ENCODE peak calls at places on chromosome X, in eight cellular contexts. One of them, this sample, is unnamed.
A peak's percentile ranks its signal among the peaks of the same experiment; 100 is the strongest.

GRCh38 chrX:147848543-147849448 is 62.9 kb upstream of the FMR1 start:
- DNase-seq in BE2C: no peak
- DNase-seq in activated CD8-positive, alpha-beta memory T cell treated with anti-CD3 and anti-CD28 coated beads for 4 hours: no peak
- DNase-seq in NCI-H524: no peak
- DNase-seq in PC-3: no peak
- DNase-seq in ACHN: no peak
- DNase-seq in MG63: no peak
- DNase-seq in stimulated activated CD8-positive, alpha-beta memory T cell treated with anti-CD3 and anti-CD28 coated beads, Interleukin-15, amount 100 ng/mL, for 24 hours: no peak
- DNase-seq in this sample: no peak

GRCh38 chrX:120281761-120282160 is 29.5 kb downstream of the TMEM255A start:
- DNase-seq in ACHN: no peak
- DNase-seq in MG63: no peak
- DNase-seq in PC-3: no peak
- DNase-seq in NCI-H524: no peak
- DNase-seq in activated CD8-positive, alpha-beta memory T cell treated with anti-CD3 and anti-CD28 coated beads for 4 hours: no peak
- DNase-seq in stimulated activated CD8-positive, alpha-beta memory T cell treated with anti-CD3 and anti-CD28 coated beads, Interleukin-15, amount 100 ng/mL, for 24 hours: no peak
- DNase-seq in BE2C: no peak
- DNase-seq in this sample: no peak

GRCh38 chrX:152405561-152405960 is 45.6 kb downstream of the GABRA3 start:
- DNase-seq in NCI-H524: no peak
- DNase-seq in PC-3: no peak
- DNase-seq in MG63: peak; percentile 80
- DNase-seq in stimulated activated CD8-positive, alpha-beta memory T cell treated with anti-CD3 and anti-CD28 coated beads, Interleukin-15, amount 100 ng/mL, for 24 hours: no peak
- DNase-seq in activated CD8-positive, alpha-beta memory T cell treated with anti-CD3 and anti-CD28 coated beads for 4 hours: no peak
- DNase-seq in BE2C: no peak
- DNase-seq in ACHN: no peak
- DNase-seq in this sample: no peak

GRCh38 chrX:40651620-40652223 is 4.4 kb upstream of the CXorf38 start:
- DNase-seq in stimulated activated CD8-positive, alpha-beta memory T cell treated with anti-CD3 and anti-CD28 coated beads, Interleukin-15, amount 100 ng/mL, for 24 hours: peak; percentile 6
- DNase-seq in activated CD8-positive, alpha-beta memory T cell treated with anti-CD3 and anti-CD28 coated beads for 4 hours: peak; percentile 57
- DNase-seq in PC-3: peak; percentile 69
- DNase-seq in BE2C: peak; percentile 64
- DNase-seq in NCI-H524: peak; percentile 74
- DNase-seq in MG63: no peak
- DNase-seq in ACHN: peak; percentile 46
- DNase-seq in this sample: peak; percentile 61

GRCh38 chrX:46258356-46258755 is 286.9 kb downstream of the ZNF674 start:
- DNase-seq in activated CD8-positive, alpha-beta memory T cell treated with anti-CD3 and anti-CD28 coated beads for 4 hours: no peak
- DNase-seq in NCI-H524: no peak
- DNase-seq in MG63: no peak
- DNase-seq in ACHN: no peak
- DNase-seq in BE2C: no peak
- DNase-seq in stimulated activated CD8-positive, alpha-beta memory T cell treated with anti-CD3 and anti-CD28 coated beads, Interleukin-15, amount 100 ng/mL, for 24 hours: no peak
- DNase-seq in PC-3: no peak
- DNase-seq in this sample: no peak

GRCh38 chrX:46257451-46257879 is 287.8 kb downstream of the ZNF674 start:
- DNase-seq in BE2C: no peak
- DNase-seq in stimulated activated CD8-positive, alpha-beta memory T cell treated with anti-CD3 and anti-CD28 coated beads, Interleukin-15, amount 100 ng/mL, for 24 hours: no peak
- DNase-seq in PC-3: peak; percentile 69
- DNase-seq in NCI-H524: no peak
- DNase-seq in ACHN: no peak
- DNase-seq in MG63: no peak
- DNase-seq in activated CD8-positive, alpha-beta memory T cell treated with anti-CD3 and anti-CD28 coated beads for 4 hours: no peak
- DNase-seq in this sample: no peak

GRCh38 chrX:110853610-110854009 is 58.0 kb upstream of the CHRDL1 start:
- DNase-seq in BE2C: no peak
- DNase-seq in stimulated activated CD8-positive, alpha-beta memory T cell treated with anti-CD3 and anti-CD28 coated beads, Interleukin-15, amount 100 ng/mL, for 24 hours: no peak
- DNase-seq in NCI-H524: peak; percentile 92
- DNase-seq in MG63: peak; percentile 17
- DNase-seq in activated CD8-positive, alpha-beta memory T cell treated with anti-CD3 and anti-CD28 coated beads for 4 hours: no peak
- DNase-seq in ACHN: no peak
- DNase-seq in PC-3: peak; percentile 54
- DNase-seq in this sample: no peak

GRCh38 chrX:105829006-105829405 is 6.7 kb downstream of the NRK start:
- DNase-seq in NCI-H524: no peak
- DNase-seq in BE2C: no peak
- DNase-seq in stimulated activated CD8-positive, alpha-beta memory T cell treated with anti-CD3 and anti-CD28 coated beads, Interleukin-15, amount 100 ng/mL, for 24 hours: no peak
- DNase-seq in ACHN: peak; percentile 59
- DNase-seq in activated CD8-positive, alpha-beta memory T cell treated with anti-CD3 and anti-CD28 coated beads for 4 hours: no peak
- DNase-seq in PC-3: peak; percentile 16
- DNase-seq in MG63: no peak
- DNase-seq in this sample: no peak

GRCh38 chrX:427812-428725 is 41.4 kb upstream of the PPP2R3B start:
- DNase-seq in MG63: peak; percentile 39
- DNase-seq in activated CD8-positive, alpha-beta memory T cell treated with anti-CD3 and anti-CD28 coated beads for 4 hours: no peak
- DNase-seq in NCI-H524: peak; percentile 26
- DNase-seq in ACHN: no peak
- DNase-seq in BE2C: no peak
- DNase-seq in stimulated activated CD8-positive, alpha-beta memory T cell treated with anti-CD3 and anti-CD28 coated beads, Interleukin-15, amount 100 ng/mL, for 24 hours: no peak
- DNase-seq in PC-3: peak; percentile 24
- DNase-seq in this sample: no peak

GRCh38 chrX:40152706-40153334 is 55.1 kb upstream of the BCOR start:
- DNase-seq in PC-3: peak; percentile 50
- DNase-seq in MG63: peak; percentile 72
- DNase-seq in stimulated activated CD8-positive, alpha-beta memory T cell treated with anti-CD3 and anti-CD28 coated beads, Interleukin-15, amount 100 ng/mL, for 24 hours: no peak
- DNase-seq in activated CD8-positive, alpha-beta memory T cell treated with anti-CD3 and anti-CD28 coated beads for 4 hours: no peak
- DNase-seq in ACHN: peak; percentile 28
- DNase-seq in NCI-H524: peak; percentile 47
- DNase-seq in BE2C: peak; percentile 45
- DNase-seq in this sample: no peak

GRCh38 chrX:115902995-115903394 is 267.5 kb upstream of the AGTR2 start:
- DNase-seq in ACHN: no peak
- DNase-seq in PC-3: no peak
- DNase-seq in NCI-H524: no peak
- DNase-seq in stimulated activated CD8-positive, alpha-beta memory T cell treated with anti-CD3 and anti-CD28 coated beads, Interleukin-15, amount 100 ng/mL, for 24 hours: no peak
- DNase-seq in BE2C: no peak
- DNase-seq in activated CD8-positive, alpha-beta memory T cell treated with anti-CD3 and anti-CD28 coated beads for 4 hours: no peak
- DNase-seq in MG63: no peak
- DNase-seq in this sample: no peak

GRCh38 chrX:154349359-154349935 is 25.0 kb downstream of the FLNA start:
- DNase-seq in activated CD8-positive, alpha-beta memory T cell treated with anti-CD3 and anti-CD28 coated beads for 4 hours: no peak
- DNase-seq in MG63: no peak
- DNase-seq in stimulated activated CD8-positive, alpha-beta memory T cell treated with anti-CD3 and anti-CD28 coated beads, Interleukin-15, amount 100 ng/mL, for 24 hours: no peak
- DNase-seq in NCI-H524: no peak
- DNase-seq in PC-3: no peak
- DNase-seq in BE2C: no peak
- DNase-seq in ACHN: no peak
- DNase-seq in this sample: peak; percentile 17

GRCh38 chrX:44996282-44996681 is 123.3 kb downstream of the KDM6A start:
- DNase-seq in stimulated activated CD8-positive, alpha-beta memory T cell treated with anti-CD3 and anti-CD28 coated beads, Interleukin-15, amount 100 ng/mL, for 24 hours: no peak
- DNase-seq in PC-3: no peak
- DNase-seq in NCI-H524: no peak
- DNase-seq in ACHN: no peak
- DNase-seq in activated CD8-positive, alpha-beta memory T cell treated with anti-CD3 and anti-CD28 coated beads for 4 hours: no peak
- DNase-seq in BE2C: no peak
- DNase-seq in MG63: no peak
- DNase-seq in this sample: no peak

GRCh38 chrX:153723351-153724251 is 586 bp downstream of the BCAP31 start:
- DNase-seq in PC-3: peak; percentile 37
- DNase-seq in activated CD8-positive, alpha-beta memory T cell treated with anti-CD3 and anti-CD28 coated beads for 4 hours: peak; percentile 24
- DNase-seq in NCI-H524: peak; percentile 62
- DNase-seq in MG63: peak; percentile 41
- DNase-seq in ACHN: peak; percentile 51
- DNase-seq in stimulated activated CD8-positive, alpha-beta memory T cell treated with anti-CD3 and anti-CD28 coated beads, Interleukin-15, amount 100 ng/mL, for 24 hours: no peak
- DNase-seq in BE2C: peak; percentile 63
- DNase-seq in this sample: peak; percentile 39

GRCh38 chrX:39261446-39262147 is 460.3 kb downstream of the MID1IP1 start:
- DNase-seq in NCI-H524: peak; percentile 71
- DNase-seq in stimulated activated CD8-positive, alpha-beta memory T cell treated with anti-CD3 and anti-CD28 coated beads, Interleukin-15, amount 100 ng/mL, for 24 hours: no peak
- DNase-seq in activated CD8-positive, alpha-beta memory T cell treated with anti-CD3 and anti-CD28 coated beads for 4 hours: no peak
- DNase-seq in PC-3: peak; percentile 32
- DNase-seq in MG63: peak; percentile 77
- DNase-seq in ACHN: peak; percentile 22
- DNase-seq in BE2C: peak; percentile 23
- DNase-seq in this sample: peak; percentile 2

GRCh38 chrX:2694868-2695267 is 3.8 kb downstream of the CD99 start:
- DNase-seq in NCI-H524: no peak
- DNase-seq in BE2C: no peak
- DNase-seq in stimulated activated CD8-positive, alpha-beta memory T cell treated with anti-CD3 and anti-CD28 coated beads, Interleukin-15, amount 100 ng/mL, for 24 hours: no peak
- DNase-seq in ACHN: no peak
- DNase-seq in MG63: no peak
- DNase-seq in PC-3: no peak
- DNase-seq in activated CD8-positive, alpha-beta memory T cell treated with anti-CD3 and anti-CD28 coated beads for 4 hours: no peak
- DNase-seq in this sample: no peak

GRCh38 chrX:103883533-103883932 is 51.5 kb upstream of the RAB9B start:
- DNase-seq in PC-3: no peak
- DNase-seq in MG63: no peak
- DNase-seq in NCI-H524: no peak
- DNase-seq in activated CD8-positive, alpha-beta memory T cell treated with anti-CD3 and anti-CD28 coated beads for 4 hours: no peak
- DNase-seq in ACHN: no peak
- DNase-seq in stimulated activated CD8-positive, alpha-beta memory T cell treated with anti-CD3 and anti-CD28 coated beads, Interleukin-15, amount 100 ng/mL, for 24 hours: no peak
- DNase-seq in BE2C: no peak
- DNase-seq in this sample: no peak

GRCh38 chrX:97551821-97552220 is 668.1 kb downstream of the RPA4 start:
- DNase-seq in MG63: no peak
- DNase-seq in NCI-H524: no peak
- DNase-seq in activated CD8-positive, alpha-beta memory T cell treated with anti-CD3 and anti-CD28 coated beads for 4 hours: no peak
- DNase-seq in BE2C: no peak
- DNase-seq in stimulated activated CD8-positive, alpha-beta memory T cell treated with anti-CD3 and anti-CD28 coated beads, Interleukin-15, amount 100 ng/mL, for 24 hours: no peak
- DNase-seq in PC-3: no peak
- DNase-seq in ACHN: no peak
- DNase-seq in this sample: no peak

GRCh38 chrX:37603938-37604409 is 32.5 kb downstream of the LANCL3 start:
- DNase-seq in PC-3: no peak
- DNase-seq in BE2C: no peak
- DNase-seq in ACHN: no peak
- DNase-seq in activated CD8-positive, alpha-beta memory T cell treated with anti-CD3 and anti-CD28 coated beads for 4 hours: no peak
- DNase-seq in stimulated activated CD8-positive, alpha-beta memory T cell treated with anti-CD3 and anti-CD28 coated beads, Interleukin-15, amount 100 ng/mL, for 24 hours: no peak
- DNase-seq in NCI-H524: no peak
- DNase-seq in MG63: peak; percentile 46
- DNase-seq in this sample: no peak

GRCh38 chrX:119398587-119398973 is 556 bp upstream of the SLC25A43 start:
- DNase-seq in MG63: no peak
- DNase-seq in BE2C: no peak
- DNase-seq in PC-3: no peak
- DNase-seq in ACHN: peak; percentile 2
- DNase-seq in stimulated activated CD8-positive, alpha-beta memory T cell treated with anti-CD3 and anti-CD28 coated beads, Interleukin-15, amount 100 ng/mL, for 24 hours: no peak
- DNase-seq in NCI-H524: peak; percentile 30
- DNase-seq in activated CD8-positive, alpha-beta memory T cell treated with anti-CD3 and anti-CD28 coated beads for 4 hours: no peak
- DNase-seq in this sample: peak; percentile 1

GRCh38 chrX:10607233-10607632 is 13.2 kb downstream of the MID1 start:
- DNase-seq in PC-3: no peak
- DNase-seq in ACHN: no peak
- DNase-seq in activated CD8-positive, alpha-beta memory T cell treated with anti-CD3 and anti-CD28 coated beads for 4 hours: no peak
- DNase-seq in BE2C: no peak
- DNase-seq in stimulated activated CD8-positive, alpha-beta memory T cell treated with anti-CD3 and anti-CD28 coated beads, Interleukin-15, amount 100 ng/mL, for 24 hours: no peak
- DNase-seq in NCI-H524: no peak
- DNase-seq in MG63: no peak
- DNase-seq in this sample: no peak

GRCh38 chrX:1416327-1416784 is 24.4 kb upstream of the SLC25A6 start:
- DNase-seq in NCI-H524: no peak
- DNase-seq in PC-3: no peak
- DNase-seq in activated CD8-positive, alpha-beta memory T cell treated with anti-CD3 and anti-CD28 coated beads for 4 hours: no peak
- DNase-seq in stimulated activated CD8-positive, alpha-beta memory T cell treated with anti-CD3 and anti-CD28 coated beads, Interleukin-15, amount 100 ng/mL, for 24 hours: no peak
- DNase-seq in ACHN: no peak
- DNase-seq in MG63: no peak
- DNase-seq in BE2C: no peak
- DNase-seq in this sample: no peak

This sample was measured in effector memory CD8-positive, alpha-beta T cell.